ENCODE peak calls at places on chromosomes 2 and 18, in five cellular contexts. F, V, P, D and L are unnamed samples. For H3K4me1, the result is how much of the 10 kb centered on the place peaks cover.

GRCh38 chr18:79828258-79828657 is 30.5 kb downstream of the KCNG2 start:
- DNase-seq in F (no peak), V (no peak), P (no peak), D (no peak), L (no peak)

GRCh38 chr2:98908909-98909308 is 27.1 kb downstream of the CRACDL start:
- DNase-seq in F (no peak), V (peak), P (no peak), D (no peak), L (peak)

GRCh38 chr2:235216901-235217300 is 265.1 kb downstream of the SH3BP4 start:
- DNase-seq in F (no peak), V (no peak), P (no peak), D (no peak), L (no peak)

GRCh38 chr2:156803243-156803642 is 367.1 kb downstream of the GPD2 start:
- DNase-seq in F (no peak), V (no peak), P (peak), D (no peak), L (no peak)

GRCh38 chr2:241759091-241759807 is 17.4 kb upstream of the GAL3ST2 start:
- DNase-seq in F (no peak), V (no peak), P (no peak), D (no peak), L (no peak)

GRCh38 chr2:157746234-157746950 is 117.7 kb upstream of the ACVR1C start:
- DNase-seq in F (no peak), V (no peak), P (no peak), D (no peak), L (no peak)

GRCh38 chr2:45607701-45608100 is 3.4 kb downstream of the SRBD1 start:
- DNase-seq in F (peak), V (peak), P (peak), D (peak), L (no peak)

GRCh38 chr2:86028763-86029381 is 76.8 kb downstream of the POLR1A start:
- DNase-seq in F (no peak), V (no peak), P (no peak), D (no peak), L (no peak)

GRCh38 chr2:206616141-206616540 is 26.1 kb upstream of the FAM237A start:
- DNase-seq in F (no peak), V (peak), P (no peak), D (no peak), L (no peak)

GRCh38 chr2:207766697-207767460 is 2.8 kb downstream of the FZD5 start:
- DNase-seq in F (no peak), V (no peak), P (peak), D (no peak), L (no peak)

GRCh38 chr2:221911890-221912289 is 339.8 kb upstream of the EPHA4 start:
- DNase-seq in F (no peak), V (no peak), P (peak), D (no peak), L (no peak)

GRCh38 chr2:164213916-164214315 is 407.4 kb downstream of the GRB14 start:
- DNase-seq in F (no peak), V (no peak), P (no peak), D (no peak), L (no peak)

GRCh38 chr18:43277164-43277600 is at the start of gene SYT4:
- DNase-seq in F (no peak), V (peak), P (peak), D (peak), L (no peak)

GRCh38 chr18:42417189-42417588 is 462.2 kb downstream of the PIK3C3 start:
- DNase-seq in F (no peak), V (no peak), P (no peak), D (no peak), L (no peak)

GRCh38 chr2:174577967-174578589 is 19.5 kb downstream of the WIPF1 start:
- DNase-seq in F (no peak), V (peak), P (peak), D (peak), L (peak)

GRCh38 chr2:30965085-30965484 is 157.8 kb upstream of the CAPN13 start:
- DNase-seq in F (no peak), V (no peak), P (no peak), D (no peak), L (no peak)

GRCh38 chr18:67243799-67244587 is 272.5 kb downstream of the DSEL start:
- DNase-seq in F (no peak), V (no peak), P (no peak), D (no peak), L (no peak)

GRCh38 chr2:227323818-227324217 is 1.2 kb upstream of the MFF start:
- DNase-seq in F (no peak), V (no peak), P (no peak), D (no peak), L (no peak)
- H3K4me3 ChIP-seq in F (peak), V (no peak), P (no peak), D (no peak), L (no peak)

GRCh38 chr18:10475633-10476388 is 21.4 kb downstream of the APCDD1 start:
- DNase-seq in F (no peak), V (no peak), P (no peak), D (no peak), L (peak)

GRCh38 chr18:10476430-10476829 is 22.0 kb downstream of the APCDD1 start:
- DNase-seq in F (no peak), V (no peak), P (no peak), D (peak), L (no peak)

GRCh38 chr18:10474309-10474708 is 19.9 kb downstream of the APCDD1 start:
- DNase-seq in F (no peak), V (no peak), P (no peak), D (no peak), L (no peak)

GRCh38 chr18:10477863-10478260 is 23.4 kb downstream of the APCDD1 start:
- DNase-seq in F (no peak), V (no peak), P (no peak), D (no peak), L (no peak)

GRCh38 chr18:10477121-10477862 is 22.9 kb downstream of the APCDD1 start:
- DNase-seq in F (no peak), V (no peak), P (no peak), D (no peak), L (no peak)
- TF ChIP-seq EZH2phosphoT487 in F (no peak), V (no peak), P (no peak), D (no peak), L (no peak)

GRCh38 chr2:239341840-239342239 is 59.0 kb downstream of the HDAC4 start:
- DNase-seq in F (no peak), V (no peak), P (no peak), D (no peak), L (no peak)
- H3K4me1 ChIP-seq in F (under half), V (under half), P (under half), D (under half), L (under half)

DNA sequence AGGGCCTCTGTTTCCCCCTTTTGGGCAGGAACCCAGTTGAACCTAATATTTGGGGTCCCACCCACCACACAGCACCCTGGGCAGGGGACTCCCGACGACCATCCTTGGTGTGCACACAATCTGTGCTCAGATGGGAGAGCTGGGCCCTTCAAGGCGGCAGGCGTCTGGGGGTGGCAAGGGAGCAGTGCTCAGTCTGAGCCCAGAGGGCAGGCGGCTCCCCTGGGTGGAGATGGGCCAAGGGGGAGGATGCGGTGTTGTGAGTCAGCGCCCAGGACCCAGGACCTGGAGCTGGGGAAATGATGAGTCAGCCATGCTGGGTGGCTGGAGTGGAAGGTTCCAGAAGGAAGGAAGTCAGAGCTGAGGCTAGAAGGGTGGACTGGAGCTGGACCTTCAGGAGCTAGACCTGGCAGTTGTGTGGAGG is 3.8 kb downstream of the PROM2 start:
- DNase-seq in F (peak), V (peak), P (no peak), D (no peak), L (no peak)
- H3K4me3 ChIP-seq in F (no peak), V (peak), P (no peak), D (no peak), L (no peak)

GRCh38 chr18:21168880-21169279 is 57.3 kb upstream of the ROCK1 start:
- DNase-seq in F (no peak), V (peak), P (no peak), D (no peak), L (no peak)
- TF ChIP-seq EZH2phosphoT487 in F (no peak), V (no peak), P (no peak), D (no peak), L (no peak)

GRCh38 chr2:42978887-42979415 is 186.6 kb upstream of the HAAO start:
- DNase-seq in F (no peak), V (no peak), P (no peak), D (no peak), L (no peak)
- H3K4me1 ChIP-seq in F (under half), V (under half), P (under half), D (under half), L (under half)